ENCODE peak calls at places on chromosomes 12 and 14, in five cellular contexts. W is fibroblast of lung, E is astrocyte, B is psoas muscle, Q is adrenal gland. Y is an unnamed sample.

GRCh38 chr12:75767957-75768356 is 256.5 kb upstream of the KRR1 start:
- DNase-seq in W (no peak), E (no peak), B (no peak), Q (no peak), Y (no peak)

GRCh38 chr14:92982941-92983340 is 60.0 kb downstream of the CHGA start:
- DNase-seq in W (peak), E (peak), B (no peak), Q (no peak), Y (peak)

GRCh38 chr12:95141305-95141704 is 67.9 kb upstream of the NR2C1 start:
- DNase-seq in W (no peak), E (no peak), B (no peak), Q (no peak), Y (no peak)

GRCh38 chr14:68466491-68466977 is 326.3 kb downstream of the ZFP36L1 start:
- DNase-seq in W (peak), E (peak), B (no peak), Q (no peak), Y (no peak)

GRCh38 chr12:133251732-133252131 is 16.1 kb upstream of the ANHX start:
- DNase-seq in W (no peak), E (no peak), B (no peak), Q (no peak), Y (no peak)

GRCh38 chr14:33229269-33229924 is 290.7 kb downstream of the NPAS3 start:
- DNase-seq in W (peak), E (peak), B (no peak), Q (no peak), Y (no peak)

GRCh38 chr12:94172031-94172430 is 23.7 kb downstream of the PLXNC1 start:
- DNase-seq in W (peak), E (peak), B (no peak), Q (no peak), Y (no peak)

GRCh38 chr12:66409195-66409871 is 107.0 kb downstream of the HELB start:
- DNase-seq in W (peak), E (peak), B (no peak), Q (no peak), Y (no peak)

GRCh38 chr14:64074961-64075619 is 219.1 kb downstream of the ESR2 start:
- DNase-seq in W (peak), E (peak), B (no peak), Q (no peak), Y (no peak)

GRCh38 chr12:80509781-80510556 is 65.9 kb downstream of the PTPRQ start:
- DNase-seq in W (peak), E (peak), B (no peak), Q (no peak), Y (no peak)

GRCh38 chr12:130860311-130860710 is 11.6 kb upstream of the RAN start:
- DNase-seq in W (no peak), E (no peak), B (no peak), Q (no peak), Y (no peak)

GRCh38 chr14:83913466-83913865 is 1616.5 kb upstream of the FLRT2 start:
- DNase-seq in W (no peak), E (no peak), B (no peak), Q (no peak), Y (no peak)

GRCh38 chr12:78005094-78005492 is 174.4 kb downstream of the NAV3 start:
- DNase-seq in W (no peak), E (no peak), B (no peak), Q (no peak), Y (no peak)

GRCh38 chr12:4214912-4215861 is 58.4 kb upstream of the CCND2 start:
- DNase-seq in W (no peak), E (no peak), B (peak), Q (peak), Y (peak)

GRCh38 chr12:115672506-115673080 is 604.9 kb downstream of the MED13L start:
- DNase-seq in W (no peak), E (no peak), B (no peak), Q (no peak), Y (no peak)

GRCh38 chr14:37590096-37590809 is 4.8 kb downstream of the FOXA1 start:
- DNase-seq in W (no peak), E (no peak), B (no peak), Q (no peak), Y (no peak)

GRCh38 chr12:112103758-112104504 is 4.7 kb downstream of the NAA25 start:
- DNase-seq in W (no peak), E (no peak), B (no peak), Q (no peak), Y (no peak)

GRCh38 chr12:46187023-46187422 is 81.8 kb downstream of the SLC38A1 start:
- DNase-seq in W (peak), E (peak), B (no peak), Q (peak), Y (peak)

GRCh38 chr14:75793806-75794205 is 132.8 kb downstream of the TTLL5 start:
- DNase-seq in W (no peak), E (no peak), B (no peak), Q (no peak), Y (no peak)

GRCh38 chr14:22721213-22721612 is 45.3 kb upstream of the OXA1L start:
- DNase-seq in W (no peak), E (no peak), B (no peak), Q (no peak), Y (no peak)

GRCh38 chr12:95215925-95216324 is 1.3 kb downstream of the FGD6 start:
- DNase-seq in W (peak), E (peak), B (no peak), Q (no peak), Y (no peak)

GRCh38 chr12:128783129-128783574 is 40.6 kb downstream of the SLC15A4 start:
- DNase-seq in W (peak), E (peak), B (no peak), Q (no peak), Y (no peak)

GRCh38 chr12:103333676-103334075 is 162.1 kb downstream of the C12orf42 start:
- DNase-seq in W (no peak), E (no peak), B (no peak), Q (no peak), Y (no peak)

GRCh38 chr14:100857196-100857922 is 31.4 kb downstream of the MEG3 start:
- DNase-seq in W (no peak), E (no peak), B (no peak), Q (no peak), Y (no peak)

GRCh38 chr12:104218935-104219334 is 3.4 kb downstream of the TXNRD1 start:
- DNase-seq in W (peak), E (peak), B (no peak), Q (no peak), Y (no peak)

GRCh38 chr14:100562751-100563150 is 24.5 kb downstream of the BEGAIN start:
- DNase-seq in W (no peak), E (no peak), B (no peak), Q (no peak), Y (no peak)

GRCh38 chr12:39011161-39011560 is 105.8 kb upstream of the CPNE8 start:
- DNase-seq in W (no peak), E (no peak), B (no peak), Q (no peak), Y (no peak)

GRCh38 chr12:52862023-52862422 is 13.2 kb upstream of the KRT78 start:
- DNase-seq in W (no peak), E (no peak), B (no peak), Q (no peak), Y (no peak)

GRCh38 chr14:90491221-90491867 is 94.5 kb downstream of the CALM1 start:
- DNase-seq in W (peak), E (peak), B (peak), Q (peak), Y (no peak)

DNA sequence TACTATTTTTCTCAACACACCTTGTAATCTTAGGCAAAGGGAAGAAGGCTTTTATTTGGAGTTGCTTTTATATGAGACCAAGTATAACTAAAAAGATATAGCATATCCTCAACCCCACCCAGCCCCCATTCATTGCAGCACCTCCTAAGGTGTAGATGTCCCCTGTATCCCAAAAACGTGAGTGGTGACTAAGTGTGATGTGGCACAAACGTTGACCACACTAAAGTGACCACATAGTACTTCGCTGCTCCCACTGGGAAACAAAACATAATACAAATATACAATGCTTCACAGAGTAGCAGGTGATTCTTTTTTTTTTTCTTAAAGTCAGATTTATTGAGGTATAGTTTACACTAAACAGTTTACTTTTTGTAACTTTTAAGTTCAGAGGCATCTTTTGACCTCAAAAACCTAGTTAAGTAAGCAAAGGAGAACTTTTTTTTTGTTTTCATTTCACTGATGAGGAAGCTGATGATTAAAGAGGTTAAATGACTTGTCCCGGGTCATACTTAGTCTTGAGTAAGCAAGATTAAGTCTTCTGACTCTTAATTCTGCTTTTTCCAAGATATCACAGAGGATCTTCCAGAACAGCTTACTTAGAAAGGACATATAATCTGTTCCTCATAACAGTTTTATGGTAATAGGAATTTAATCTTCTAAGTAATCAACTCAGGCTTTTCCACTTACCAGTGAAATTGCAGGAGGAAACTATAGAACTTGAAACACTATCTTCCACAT is 245.2 kb upstream of the PLEKHG7 start:
- DNase-seq in W (no peak), E (no peak), B (no peak), Q (no peak), Y (no peak)
- H3K27ac ChIP-seq in W (no peak), E (no peak), B (no peak), Q (no peak), Y (no peak)

GRCh38 chr12:108633081-108633533 is 587 bp downstream of the SELPLG start:
- DNase-seq in W (no peak), E (no peak), B (no peak), Q (peak), Y (no peak)
- H3K4me3 ChIP-seq in W (no peak), E (no peak), B (peak), Q (no peak), Y (peak)

DNA sequence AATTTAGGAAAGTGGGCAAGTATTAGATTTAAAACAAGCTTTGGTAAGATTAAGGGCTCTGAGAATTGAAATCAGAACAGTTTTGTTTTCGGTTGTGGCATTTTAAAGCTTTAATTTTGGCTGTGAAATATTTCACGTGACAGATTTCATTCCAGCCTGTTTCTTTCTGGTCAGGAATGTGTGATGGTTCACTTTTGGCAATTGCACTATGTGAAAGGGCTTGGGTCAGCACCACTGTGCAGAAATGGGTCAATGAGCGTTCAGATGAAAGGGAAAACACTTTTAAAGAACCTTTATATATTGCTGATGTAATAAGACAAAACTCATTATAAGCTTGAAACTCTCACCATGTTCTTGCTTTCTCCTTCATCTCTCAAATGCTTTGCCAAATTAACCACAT is 17.1 kb downstream of the NUBPL start:
- DNase-seq in W (no peak), E (no peak), B (no peak), Q (no peak), Y (no peak)
- H3K27ac ChIP-seq in W (no peak), E (no peak), B (peak), Q (no peak), Y (no peak)

GRCh38 chr14:95460647-95461478 is 55.6 kb downstream of the SYNE3 start:
- DNase-seq in W (peak), E (peak), B (peak), Q (no peak), Y (no peak)
- H3K4me3 ChIP-seq in W (no peak), E (no peak), B (no peak), Q (no peak), Y (no peak)